ENCODE peak calls at places on chromosomes 1 and 21, in nine cellular contexts. N is prostate gland, S is right lobe of liver, B is tibial nerve, Z is IMR-90, Y is heart left ventricle, V is A549, L is ovary, F is HCT116. P is an unnamed sample.

GRCh38 chr1:73452522-73452921 is 745.5 kb downstream of the LRRIQ3 start:
- DNase-seq in V (no peak), B (no peak), Z (no peak), L (no peak), S (no peak), Y (no peak), N (no peak), F (no peak), P (no peak)

GRCh38 chr21:33644383-33645074 is 2.2 kb downstream of the ITSN1 start:
- DNase-seq in L (no peak), N (no peak), Z (peak; percentile 66), S (peak; percentile 64), V (no peak), Y (no peak), F (no peak), B (peak; percentile 34), P (no peak)

GRCh38 chr1:98327151-98327918 is 334.2 kb upstream of the SNX7 start:
- DNase-seq in V (no peak), Z (peak; percentile 84), Y (no peak), F (no peak), N (no peak), S (no peak), L (no peak), B (no peak), P (no peak)

GRCh38 chr1:70202173-70202758 is 3.1 kb downstream of the LRRC40 start:
- DNase-seq in V (no peak), Z (no peak), B (no peak), F (no peak), Y (no peak), S (no peak), N (no peak), L (no peak), P (no peak)

GRCh38 chr1:30169269-30169668 is 554.1 kb downstream of the MATN1 start:
- DNase-seq in N (no peak), L (no peak), Z (no peak), S (no peak), F (no peak), Y (no peak), V (no peak), B (no peak), P (no peak)

GRCh38 chr1:5887436-5888290 is 104.6 kb downstream of the NPHP4 start:
- DNase-seq in Y (no peak), B (no peak), L (no peak), Z (no peak), S (peak; percentile 39), N (no peak), F (no peak), V (no peak), P (no peak)

GRCh38 chr1:53715478-53715877 is 23.5 kb downstream of the GLIS1 start:
- DNase-seq in Z (peak; percentile 14), L (no peak), F (no peak), V (peak; percentile 20), Y (no peak), B (no peak), N (no peak), S (no peak), P (no peak)

GRCh38 chr1:43292151-43292550 is 6.8 kb upstream of the C1orf210 start:
- DNase-seq in L (no peak), N (no peak), S (no peak), V (no peak), Y (no peak), F (no peak), Z (no peak), B (no peak), P (no peak)

GRCh38 chr1:194288284-194288683 is 1101.9 kb upstream of the B3GALT2 start:
- DNase-seq in F (no peak), S (no peak), Y (no peak), N (no peak), V (no peak), Z (no peak), L (no peak), B (no peak), P (no peak)

GRCh38 chr21:44748621-44749020 is 37.2 kb upstream of the TSPEAR start:
- DNase-seq in Z (no peak), L (no peak), Y (no peak), F (no peak), B (no peak), S (no peak), N (no peak), V (no peak), P (no peak)

GRCh38 chr21:31529406-31529805 is 130.1 kb upstream of the SOD1 start:
- DNase-seq in S (no peak), F (no peak), V (no peak), L (no peak), B (no peak), Y (no peak), Z (no peak), N (no peak), P (no peak)

GRCh38 chr1:183847646-183848045 is 42.7 kb downstream of the RGL1 start:
- DNase-seq in Y (no peak), L (no peak), B (no peak), Z (no peak), F (no peak), S (no peak), N (no peak), V (no peak), P (no peak)

GRCh38 chr1:184811439-184812111 is 56.9 kb upstream of the EDEM3 start:
- DNase-seq in F (no peak), N (no peak), B (peak; percentile 59), S (no peak), Y (peak; percentile 53), Z (no peak), L (no peak), V (no peak), P (no peak)

GRCh38 chr1:98556521-98557158 is 104.9 kb upstream of the SNX7 start:
- DNase-seq in F (peak; percentile 37), V (peak; percentile 24), Z (peak; percentile 22), S (no peak), N (no peak), L (no peak), B (no peak), Y (no peak), P (no peak)

GRCh38 chr1:152623203-152623844 is 421 bp upstream of the LCE3A start:
- DNase-seq in Z (no peak), N (no peak), B (no peak), Y (peak; percentile 23), L (no peak), F (no peak), S (peak; percentile 51), V (no peak), P (no peak)

GRCh38 chr1:153507926-153508583 is 27.7 kb downstream of the S100A6 start:
- DNase-seq in S (no peak), B (no peak), F (no peak), V (no peak), Y (no peak), N (no peak), Z (no peak), L (no peak), P (no peak)

GRCh38 chr1:169885207-169885606 is 8.5 kb downstream of the SCYL3 start:
- DNase-seq in V (no peak), N (no peak), B (no peak), F (no peak), S (no peak), Y (no peak), L (no peak), Z (peak; percentile 24), P (no peak)

DNA sequence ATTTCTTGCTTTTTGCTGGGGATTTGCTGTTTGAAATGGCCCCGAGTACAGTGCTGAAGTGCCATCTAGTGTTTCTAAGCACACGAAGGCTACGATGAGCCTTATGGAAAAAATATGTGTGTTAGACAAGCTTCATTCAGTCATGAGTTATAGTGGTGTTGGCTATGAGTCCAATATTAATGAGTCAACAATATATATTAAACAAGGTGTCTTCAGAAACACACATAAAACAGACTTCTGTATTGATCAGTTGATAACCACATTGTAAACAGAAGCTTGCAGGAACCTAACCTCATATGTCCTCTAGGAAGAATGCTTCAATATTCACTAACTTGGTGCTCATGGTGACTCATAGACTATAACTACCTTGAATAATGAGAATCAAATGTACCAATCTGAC is 1.7 kb upstream of the GJB5 start:
- DNase-seq in B (no peak), V (no peak), Z (no peak), L (no peak), F (peak; percentile 8), N (no peak), Y (no peak), S (no peak), P (no peak)
- H3K4me3 ChIP-seq in B (no peak overlapping the region), V (no peak overlapping the region), Z (no peak overlapping the region), L (no peak overlapping the region), F (no peak overlapping the region), N (no peak overlapping the region), Y (no peak overlapping the region), S (no peak overlapping the region), P (no peak overlapping the region)

DNA sequence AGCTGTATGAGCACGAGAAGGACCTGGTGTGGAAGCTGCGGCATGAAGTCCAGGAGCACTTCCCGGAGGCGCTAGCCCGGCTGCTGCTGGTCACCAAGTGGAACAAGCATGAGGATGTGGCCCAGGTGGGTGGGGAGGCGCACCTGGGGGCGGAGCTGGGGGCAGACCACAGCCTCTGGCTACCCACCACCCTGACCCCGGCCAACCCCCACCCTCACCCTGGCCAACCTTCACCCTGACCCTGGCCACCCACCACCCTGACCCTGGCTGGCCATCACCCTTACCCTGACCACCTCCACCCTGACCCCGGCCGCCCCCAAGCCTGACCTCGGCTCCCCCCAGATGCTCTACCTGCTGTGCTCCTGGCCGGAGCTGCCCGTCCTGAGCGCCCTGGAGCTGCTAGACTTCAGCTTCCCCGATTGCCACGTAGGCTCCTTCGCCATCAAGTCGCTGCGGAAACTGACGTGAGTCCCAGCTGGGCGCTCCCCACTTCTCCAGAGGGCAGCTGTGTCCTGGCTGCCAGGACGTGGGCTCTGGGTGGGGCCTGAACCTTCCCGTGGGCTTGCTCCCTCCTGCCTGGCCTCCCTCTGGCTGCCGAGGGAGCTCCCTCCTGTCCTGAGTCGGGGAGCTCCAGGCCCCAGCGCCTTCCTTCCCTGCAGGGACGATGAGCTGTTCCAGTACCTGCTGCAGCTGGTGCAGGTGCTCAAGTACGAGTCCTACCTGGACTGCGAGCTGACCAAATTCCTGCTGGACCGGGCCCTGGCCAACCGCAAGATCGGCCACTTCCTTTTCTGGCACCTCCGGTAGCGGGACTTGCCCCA is 69.5 kb downstream of the PIK3CD start:
- DNase-seq in Y (no peak), V (no peak), Z (no peak), L (no peak), S (no peak), N (no peak), F (no peak), B (no peak), P (no peak)
- TF ChIP-seq POLR2A in Y (no peak), V (no peak), Z (no peak), L (no peak), S (no peak), N (no peak), F (no peak), B (no peak), P (no peak)

DNA sequence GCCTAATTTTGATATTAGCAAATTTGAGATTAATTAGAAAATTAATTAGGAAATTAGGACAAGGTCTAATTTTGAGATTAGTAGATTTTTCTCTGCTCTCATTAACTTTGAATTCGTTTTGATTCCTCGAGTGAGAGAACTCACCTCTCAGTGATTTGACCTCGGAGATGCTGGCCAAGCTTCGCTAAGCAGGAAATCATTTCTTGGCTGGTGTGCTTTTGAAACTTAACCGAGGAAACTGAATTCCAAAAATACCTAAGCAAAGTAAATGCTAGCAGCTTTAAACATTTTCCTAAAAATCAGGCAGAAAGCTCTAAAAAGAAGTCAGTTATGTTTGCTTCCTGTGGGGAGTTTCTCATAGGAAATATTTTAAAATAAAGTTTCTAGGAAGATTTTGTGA is 34.9 kb downstream of the CDC14A start:
- DNase-seq in L (no peak), F (no peak), V (no peak), B (no peak), S (no peak), N (no peak), Y (no peak), Z (peak; percentile 53), P (no peak)
- H3K4me3 ChIP-seq in L (no peak overlapping the region), F (no peak overlapping the region), V (no peak overlapping the region), B (no peak overlapping the region), S (no peak overlapping the region), N (no peak overlapping the region), Y (no peak overlapping the region), Z (no peak overlapping the region), P (no peak overlapping the region)

GRCh38 chr21:37072239-37072987 is 458 bp downstream of the PIGP start:
- DNase-seq in S (peak; percentile 72), Y (no peak), Z (peak; percentile 89), N (peak; percentile 72), F (no peak), B (peak; percentile 69), V (no peak), L (peak; percentile 78), P (peak; percentile 92)
- TF ChIP-seq POLR2A in S (no peak), Y (no peak), Z (peak; percentile 71), N (peak; percentile 26), F (no peak), B (no peak), V (peak; percentile 64), L (no peak), P (no peak)

P was measured in lower leg skin.